ENCODE peak calls at places on chromosomes 11 and 22, in ten cellular contexts. One of them, this sample, is unnamed.

GRCh38 chr11:64007629-64008282 is 21.5 kb downstream of the OTUB1 start:
- DNase-seq in cardiac fibroblast: peak; percentile 38
- DNase-seq in progenitor cell of endocrine pancreas: peak; percentile 64
- DNase-seq in pancreas: peak; percentile 77
- DNase-seq in Calu3: peak; percentile 38
- DNase-seq in IMR-90: no peak
- DNase-seq in GM12865: no peak
- DNase-seq in CD8-positive, alpha-beta T cell: no peak
- DNase-seq in WTC11: peak; percentile 64
- DNase-seq in epithelial cell of esophagus: peak; percentile 21
- DNase-seq in this sample: no peak

GRCh38 chr11:65498042-65498726 is 661 bp upstream of the MALAT1 start:
- DNase-seq in cardiac fibroblast: peak; percentile 76
- DNase-seq in progenitor cell of endocrine pancreas: no peak
- DNase-seq in pancreas: peak; percentile 73
- DNase-seq in Calu3: no peak
- DNase-seq in IMR-90: peak; percentile 68
- DNase-seq in GM12865: peak; percentile 90
- DNase-seq in CD8-positive, alpha-beta T cell: peak; percentile 49
- DNase-seq in WTC11: no peak
- DNase-seq in epithelial cell of esophagus: peak; percentile 69
- DNase-seq in this sample: no peak

GRCh38 chr11:94310191-94310875 is 6.0 kb downstream of the IZUMO1R start:
- DNase-seq in cardiac fibroblast: no peak
- DNase-seq in progenitor cell of endocrine pancreas: no peak
- DNase-seq in pancreas: no peak
- DNase-seq in Calu3: no peak
- DNase-seq in IMR-90: no peak
- DNase-seq in GM12865: no peak
- DNase-seq in CD8-positive, alpha-beta T cell: no peak
- DNase-seq in WTC11: no peak
- DNase-seq in epithelial cell of esophagus: no peak
- DNase-seq in this sample: no peak

GRCh38 chr11:38169286-38169685 is 1571.2 kb upstream of the RAG2 start:
- DNase-seq in cardiac fibroblast: peak; percentile 78
- DNase-seq in progenitor cell of endocrine pancreas: no peak
- DNase-seq in pancreas: no peak
- DNase-seq in Calu3: no peak
- DNase-seq in IMR-90: peak; percentile 2
- DNase-seq in GM12865: no peak
- DNase-seq in CD8-positive, alpha-beta T cell: no peak
- DNase-seq in WTC11: no peak
- DNase-seq in epithelial cell of esophagus: peak; percentile 82
- DNase-seq in this sample: no peak

GRCh38 chr11:81644239-81644840 is 1089.3 kb downstream of the FAM181B start:
- DNase-seq in cardiac fibroblast: peak; percentile 46
- DNase-seq in progenitor cell of endocrine pancreas: no peak
- DNase-seq in pancreas: no peak
- DNase-seq in Calu3: no peak
- DNase-seq in IMR-90: peak; percentile 23
- DNase-seq in GM12865: peak; percentile 43
- DNase-seq in CD8-positive, alpha-beta T cell: no peak
- DNase-seq in WTC11: peak; percentile 12
- DNase-seq in epithelial cell of esophagus: peak; percentile 53
- DNase-seq in this sample: peak; percentile 8

GRCh38 chr22:44588348-44588747 is 90.3 kb upstream of the RTL6 start:
- DNase-seq in cardiac fibroblast: no peak
- DNase-seq in progenitor cell of endocrine pancreas: no peak
- DNase-seq in pancreas: no peak
- DNase-seq in Calu3: no peak
- DNase-seq in IMR-90: no peak
- DNase-seq in GM12865: no peak
- DNase-seq in CD8-positive, alpha-beta T cell: no peak
- DNase-seq in WTC11: no peak
- DNase-seq in epithelial cell of esophagus: no peak
- DNase-seq in this sample: no peak

GRCh38 chr11:84993386-84993785 is 633.8 kb downstream of the DLG2 start:
- DNase-seq in cardiac fibroblast: peak; percentile 36
- DNase-seq in progenitor cell of endocrine pancreas: no peak
- DNase-seq in pancreas: no peak
- DNase-seq in Calu3: peak; percentile 0
- DNase-seq in IMR-90: no peak
- DNase-seq in GM12865: peak; percentile 27
- DNase-seq in CD8-positive, alpha-beta T cell: no peak
- DNase-seq in WTC11: peak; percentile 45
- DNase-seq in epithelial cell of esophagus: peak; percentile 59
- DNase-seq in this sample: no peak

GRCh38 chr11:117949062-117949461 is 19.9 kb upstream of the TMPRSS13 start:
- DNase-seq in cardiac fibroblast: no peak
- DNase-seq in progenitor cell of endocrine pancreas: no peak
- DNase-seq in pancreas: no peak
- DNase-seq in Calu3: no peak
- DNase-seq in IMR-90: no peak
- DNase-seq in GM12865: no peak
- DNase-seq in CD8-positive, alpha-beta T cell: no peak
- DNase-seq in WTC11: no peak
- DNase-seq in epithelial cell of esophagus: no peak
- DNase-seq in this sample: no peak

DNA sequence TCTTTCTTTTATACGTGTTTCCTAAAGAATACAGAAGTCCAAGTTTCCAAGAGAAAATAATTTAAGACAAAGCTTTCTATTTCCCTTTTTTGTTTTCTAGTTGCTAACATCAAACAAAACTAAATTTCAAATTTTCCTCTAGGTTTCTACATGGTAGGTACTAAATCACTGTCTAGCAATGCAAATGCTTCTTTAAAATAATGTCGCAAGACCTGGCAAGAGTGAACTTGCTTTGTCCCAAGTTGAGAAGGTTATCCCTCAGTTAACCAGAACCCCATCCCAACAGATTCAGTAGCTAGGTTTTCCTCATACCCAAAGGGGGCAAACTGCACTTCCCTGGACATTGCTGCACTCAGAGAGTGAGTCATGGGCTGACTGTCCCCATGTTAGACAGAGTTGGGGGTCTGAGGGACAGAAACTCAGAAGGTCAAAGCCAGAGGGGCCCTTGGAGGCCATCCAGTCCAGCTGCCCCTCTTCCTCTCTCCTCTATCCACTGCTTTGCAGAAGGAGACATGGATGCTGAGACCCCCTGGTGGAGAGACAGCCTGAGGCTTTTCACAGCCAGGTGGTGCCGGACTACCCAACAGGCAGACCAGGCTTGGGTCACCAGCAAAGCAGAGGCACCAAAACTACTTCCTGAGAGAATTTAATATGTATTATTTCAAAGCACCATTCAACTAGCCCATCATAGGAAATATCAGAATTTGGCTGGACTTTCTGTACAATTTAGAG is 23.1 kb downstream of the OR2AT4 start:
- DNase-seq in cardiac fibroblast: no peak
- DNase-seq in progenitor cell of endocrine pancreas: no peak
- DNase-seq in pancreas: no peak
- DNase-seq in Calu3: no peak
- DNase-seq in IMR-90: no peak
- DNase-seq in GM12865: no peak
- DNase-seq in CD8-positive, alpha-beta T cell: no peak
- DNase-seq in WTC11: no peak
- DNase-seq in epithelial cell of esophagus: peak; percentile 24
- DNase-seq in this sample: no peak
- TF ChIP-seq CTCF in cardiac fibroblast: no peak
- TF ChIP-seq CTCF in progenitor cell of endocrine pancreas: peak; percentile 22
- TF ChIP-seq CTCF in pancreas: no peak
- TF ChIP-seq CTCF in Calu3: no peak
- TF ChIP-seq CTCF in IMR-90: no peak
- TF ChIP-seq CTCF in GM12865: peak; percentile 13
- TF ChIP-seq CTCF in CD8-positive, alpha-beta T cell: no peak
- TF ChIP-seq CTCF in WTC11: no peak
- TF ChIP-seq CTCF in epithelial cell of esophagus: no peak
- TF ChIP-seq CTCF in this sample: peak; percentile 9

GRCh38 chr11:99019676-99020075 is 1.1 kb upstream of the CNTN5 start:
- DNase-seq in cardiac fibroblast: no peak
- DNase-seq in progenitor cell of endocrine pancreas: no peak
- DNase-seq in pancreas: no peak
- DNase-seq in Calu3: no peak
- DNase-seq in IMR-90: no peak
- DNase-seq in GM12865: no peak
- DNase-seq in CD8-positive, alpha-beta T cell: no peak
- DNase-seq in WTC11: no peak
- DNase-seq in epithelial cell of esophagus: no peak
- DNase-seq in this sample: no peak

GRCh38 chr11:99015634-99016454 is 4.9 kb upstream of the CNTN5 start:
- DNase-seq in cardiac fibroblast: peak; percentile 70
- DNase-seq in progenitor cell of endocrine pancreas: no peak
- DNase-seq in pancreas: no peak
- DNase-seq in Calu3: no peak
- DNase-seq in IMR-90: peak; percentile 51
- DNase-seq in GM12865: peak; percentile 55
- DNase-seq in CD8-positive, alpha-beta T cell: no peak
- DNase-seq in WTC11: no peak
- DNase-seq in epithelial cell of esophagus: peak; percentile 56
- DNase-seq in this sample: peak; percentile 25

GRCh38 chr11:99020324-99021225 is at the start of gene CNTN5:
- DNase-seq in cardiac fibroblast: peak; percentile 39
- DNase-seq in progenitor cell of endocrine pancreas: peak; percentile 49
- DNase-seq in pancreas: peak; percentile 15
- DNase-seq in Calu3: peak; percentile 31
- DNase-seq in IMR-90: peak; percentile 5
- DNase-seq in GM12865: peak; percentile 9
- DNase-seq in CD8-positive, alpha-beta T cell: no peak
- DNase-seq in WTC11: peak; percentile 68
- DNase-seq in epithelial cell of esophagus: peak; percentile 49
- DNase-seq in this sample: peak; percentile 0
- TF ChIP-seq CTCF in cardiac fibroblast: no peak
- TF ChIP-seq CTCF in progenitor cell of endocrine pancreas: no peak
- TF ChIP-seq CTCF in pancreas: no peak
- TF ChIP-seq CTCF in Calu3: no peak
- TF ChIP-seq CTCF in IMR-90: no peak
- TF ChIP-seq CTCF in GM12865: no peak
- TF ChIP-seq CTCF in CD8-positive, alpha-beta T cell: no peak
- TF ChIP-seq CTCF in WTC11: no peak
- TF ChIP-seq CTCF in epithelial cell of esophagus: peak; percentile 14
- TF ChIP-seq CTCF in this sample: no peak

GRCh38 chr22:20638143-20638870 is 130.9 kb downstream of the MED15 start:
- DNase-seq in cardiac fibroblast: no peak
- DNase-seq in progenitor cell of endocrine pancreas: no peak
- DNase-seq in pancreas: peak; percentile 46
- DNase-seq in Calu3: no peak
- DNase-seq in IMR-90: no peak
- DNase-seq in GM12865: no peak
- DNase-seq in CD8-positive, alpha-beta T cell: no peak
- DNase-seq in WTC11: no peak
- DNase-seq in epithelial cell of esophagus: no peak
- DNase-seq in this sample: no peak

GRCh38 chr22:20641198-20641892 is 132.6 kb upstream of the SERPIND1 start:
- DNase-seq in cardiac fibroblast: no peak
- DNase-seq in progenitor cell of endocrine pancreas: no peak
- DNase-seq in pancreas: no peak
- DNase-seq in Calu3: no peak
- DNase-seq in IMR-90: no peak
- DNase-seq in GM12865: no peak
- DNase-seq in CD8-positive, alpha-beta T cell: no peak
- DNase-seq in WTC11: no peak
- DNase-seq in epithelial cell of esophagus: no peak
- DNase-seq in this sample: no peak

GRCh38 chr22:20637740-20638139 is 130.3 kb downstream of the MED15 start:
- DNase-seq in cardiac fibroblast: no peak
- DNase-seq in progenitor cell of endocrine pancreas: no peak
- DNase-seq in pancreas: no peak
- DNase-seq in Calu3: no peak
- DNase-seq in IMR-90: no peak
- DNase-seq in GM12865: no peak
- DNase-seq in CD8-positive, alpha-beta T cell: no peak
- DNase-seq in WTC11: no peak
- DNase-seq in epithelial cell of esophagus: no peak
- DNase-seq in this sample: no peak

GRCh38 chr22:20639750-20640149 is 132.3 kb downstream of the MED15 start:
- DNase-seq in cardiac fibroblast: no peak
- DNase-seq in progenitor cell of endocrine pancreas: no peak
- DNase-seq in pancreas: no peak
- DNase-seq in Calu3: no peak
- DNase-seq in IMR-90: no peak
- DNase-seq in GM12865: no peak
- DNase-seq in CD8-positive, alpha-beta T cell: no peak
- DNase-seq in WTC11: no peak
- DNase-seq in epithelial cell of esophagus: no peak
- DNase-seq in this sample: no peak

DNA sequence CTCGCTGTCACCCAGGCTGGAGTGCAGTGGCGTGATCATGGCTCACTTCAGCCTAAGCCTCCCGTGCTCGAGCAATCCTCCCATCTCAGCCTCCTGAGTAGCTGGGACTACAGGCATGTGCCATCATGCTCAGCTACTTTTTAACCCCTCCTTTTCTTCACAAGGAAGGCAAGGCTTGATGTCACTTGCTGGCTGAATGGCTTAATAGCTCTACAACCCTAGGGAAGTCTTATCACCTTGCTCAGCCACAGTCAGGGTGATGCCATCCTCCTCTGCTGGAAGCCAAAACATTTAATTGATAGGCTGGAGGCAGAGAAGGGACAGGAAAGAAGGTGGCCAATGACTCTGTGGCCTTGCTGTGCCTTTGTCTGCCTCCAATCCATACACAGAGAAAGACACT is 131.9 kb downstream of the MED15 start:
- DNase-seq in cardiac fibroblast: no peak
- DNase-seq in progenitor cell of endocrine pancreas: no peak
- DNase-seq in pancreas: no peak
- DNase-seq in Calu3: no peak
- DNase-seq in IMR-90: no peak
- DNase-seq in GM12865: no peak
- DNase-seq in CD8-positive, alpha-beta T cell: no peak
- DNase-seq in WTC11: no peak
- DNase-seq in epithelial cell of esophagus: no peak
- DNase-seq in this sample: no peak
- TF ChIP-seq CTCF in cardiac fibroblast: no peak
- TF ChIP-seq CTCF in progenitor cell of endocrine pancreas: no peak
- TF ChIP-seq CTCF in pancreas: no peak
- TF ChIP-seq CTCF in Calu3: no peak
- TF ChIP-seq CTCF in IMR-90: no peak
- TF ChIP-seq CTCF in GM12865: no peak
- TF ChIP-seq CTCF in CD8-positive, alpha-beta T cell: no peak
- TF ChIP-seq CTCF in WTC11: no peak
- TF ChIP-seq CTCF in epithelial cell of esophagus: no peak
- TF ChIP-seq CTCF in this sample: no peak

GRCh38 chr11:3052567-3052966 is 4.7 kb downstream of the CARS1 start:
- DNase-seq in cardiac fibroblast: no peak
- DNase-seq in progenitor cell of endocrine pancreas: no peak
- DNase-seq in pancreas: no peak
- DNase-seq in Calu3: no peak
- DNase-seq in IMR-90: no peak
- DNase-seq in GM12865: no peak
- DNase-seq in CD8-positive, alpha-beta T cell: no peak
- DNase-seq in WTC11: no peak
- DNase-seq in epithelial cell of esophagus: no peak
- DNase-seq in this sample: no peak

GRCh38 chr11:3049430-3050243 is 7.6 kb downstream of the CARS1 start:
- DNase-seq in cardiac fibroblast: peak; percentile 96
- DNase-seq in progenitor cell of endocrine pancreas: no peak
- DNase-seq in pancreas: peak; percentile 46
- DNase-seq in Calu3: peak; percentile 75
- DNase-seq in IMR-90: peak; percentile 98
- DNase-seq in GM12865: peak; percentile 94
- DNase-seq in CD8-positive, alpha-beta T cell: peak; percentile 32
- DNase-seq in WTC11: no peak
- DNase-seq in epithelial cell of esophagus: peak; percentile 93
- DNase-seq in this sample: peak; percentile 96

GRCh38 chr11:3052109-3052479 is 5.1 kb downstream of the CARS1 start:
- DNase-seq in cardiac fibroblast: no peak
- DNase-seq in progenitor cell of endocrine pancreas: no peak
- DNase-seq in pancreas: no peak
- DNase-seq in Calu3: no peak
- DNase-seq in IMR-90: no peak
- DNase-seq in GM12865: peak; percentile 49
- DNase-seq in CD8-positive, alpha-beta T cell: no peak
- DNase-seq in WTC11: no peak
- DNase-seq in epithelial cell of esophagus: no peak
- DNase-seq in this sample: no peak

GRCh38 chr11:3050386-3051325 is 6.6 kb downstream of the CARS1 start:
- DNase-seq in cardiac fibroblast: no peak
- DNase-seq in progenitor cell of endocrine pancreas: no peak
- DNase-seq in pancreas: no peak
- DNase-seq in Calu3: no peak
- DNase-seq in IMR-90: no peak
- DNase-seq in GM12865: no peak
- DNase-seq in CD8-positive, alpha-beta T cell: no peak
- DNase-seq in WTC11: no peak
- DNase-seq in epithelial cell of esophagus: no peak
- DNase-seq in this sample: no peak

DNA sequence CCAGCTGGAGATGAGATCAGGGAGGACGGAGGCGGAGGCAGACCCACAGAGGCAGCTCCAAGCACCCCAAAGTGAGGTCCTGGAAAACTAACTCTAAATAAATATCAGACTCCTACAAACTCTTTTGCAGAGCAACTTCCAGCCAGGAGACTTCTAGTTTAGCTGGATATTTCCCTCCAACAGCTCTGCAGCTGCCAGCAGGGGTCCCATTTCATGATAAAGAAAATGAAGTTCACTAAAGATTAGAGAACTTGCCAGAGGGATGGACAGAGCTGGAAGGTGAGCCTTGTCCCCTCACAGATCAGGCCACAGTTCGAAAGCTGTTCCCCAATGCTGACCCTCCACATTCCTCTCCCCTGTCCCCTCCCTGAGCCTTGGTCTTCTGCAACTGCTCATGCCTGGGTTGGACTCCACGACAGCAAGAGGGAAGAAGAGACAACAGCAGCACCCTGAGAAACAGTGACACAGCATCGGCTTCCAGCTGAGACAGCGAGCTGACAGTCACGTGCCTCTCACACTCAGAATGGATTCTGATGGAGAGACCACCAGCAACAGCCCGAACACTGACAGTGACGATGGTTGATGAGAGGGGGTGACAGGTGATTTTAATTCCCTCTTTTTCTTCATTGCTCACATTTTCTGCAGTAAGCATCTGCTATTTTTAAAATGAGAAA is 5.7 kb downstream of the CARS1 start:
- DNase-seq in cardiac fibroblast: no peak
- DNase-seq in progenitor cell of endocrine pancreas: no peak
- DNase-seq in pancreas: no peak
- DNase-seq in Calu3: no peak
- DNase-seq in IMR-90: no peak
- DNase-seq in GM12865: no peak
- DNase-seq in CD8-positive, alpha-beta T cell: no peak
- DNase-seq in WTC11: no peak
- DNase-seq in epithelial cell of esophagus: no peak
- DNase-seq in this sample: no peak
- TF ChIP-seq CTCF in cardiac fibroblast: peak; percentile 14
- TF ChIP-seq CTCF in progenitor cell of endocrine pancreas: no peak
- TF ChIP-seq CTCF in pancreas: no peak
- TF ChIP-seq CTCF in Calu3: no peak
- TF ChIP-seq CTCF in IMR-90: peak; percentile 43
- TF ChIP-seq CTCF in GM12865: no peak
- TF ChIP-seq CTCF in CD8-positive, alpha-beta T cell: no peak
- TF ChIP-seq CTCF in WTC11: no peak
- TF ChIP-seq CTCF in epithelial cell of esophagus: no peak
- TF ChIP-seq CTCF in this sample: peak; percentile 53

This sample was measured in HFFc6.